ENCODE peak calls at places on chromosomes 6 and 20, in nine cellular contexts. V is neuronal stem cell, Z is PC-9, F is mammary epithelial cell, X is HCT116, B is neural progenitor cell, S is fibroblast of lung, Q is Karpas-422, W is HepG2. A is an unnamed sample.

GRCh38 chr6:77292564-77293546 is 170.4 kb downstream of the HTR1B start:
- DNase-seq in V (no peak), Z (peak), F (peak), X (peak), B (no peak), S (peak), Q (no peak), W (no peak), A (peak)

GRCh38 chr20:48214601-48215000 is 429.3 kb upstream of the SULF2 start:
- DNase-seq in V (no peak), Z (peak), F (no peak), X (no peak), B (no peak), S (no peak), Q (no peak), W (no peak), A (no peak)

GRCh38 chr6:107866606-107867301 is 42.6 kb upstream of the SCML4 start:
- DNase-seq in V (no peak), Z (no peak), F (peak), X (peak), B (peak), S (peak), Q (peak), W (peak), A (peak)

GRCh38 chr20:47694021-47694818 is 91.1 kb downstream of the SULF2 start:
- DNase-seq in V (no peak), Z (no peak), F (no peak), X (no peak), B (no peak), S (no peak), Q (no peak), W (no peak), A (no peak)

GRCh38 chr20:14828459-14828858 is 491.0 kb upstream of the FLRT3 start:
- DNase-seq in V (no peak), Z (no peak), F (no peak), X (no peak), B (no peak), S (no peak), Q (no peak), W (no peak), A (no peak)

GRCh38 chr6:125850361-125850760 is 59.6 kb downstream of the NCOA7 start:
- DNase-seq in V (no peak), Z (no peak), F (no peak), X (no peak), B (no peak), S (no peak), Q (no peak), W (no peak), A (no peak)

GRCh38 chr20:32707691-32708581 is 34.2 kb upstream of the C20orf203 start:
- DNase-seq in V (no peak), Z (no peak), F (no peak), X (no peak), B (no peak), S (no peak), Q (no peak), W (no peak), A (no peak)

GRCh38 chr6:137471497-137471896 is 22.7 kb downstream of the OLIG3 start:
- DNase-seq in V (no peak), Z (no peak), F (no peak), X (no peak), B (no peak), S (no peak), Q (no peak), W (no peak), A (no peak)

GRCh38 chr6:158379336-158379735 is 67.1 kb downstream of the TULP4 start:
- DNase-seq in V (no peak), Z (no peak), F (peak), X (no peak), B (no peak), S (no peak), Q (no peak), W (no peak), A (no peak)

GRCh38 chr6:4614637-4615036 is 161.6 kb upstream of the CDYL start:
- DNase-seq in V (no peak), Z (no peak), F (no peak), X (no peak), B (no peak), S (no peak), Q (no peak), W (no peak), A (no peak)

GRCh38 chr6:37965964-37966676 is 146.6 kb downstream of the ZFAND3 start:
- DNase-seq in V (no peak), Z (peak), F (peak), X (no peak), B (no peak), S (no peak), Q (no peak), W (peak), A (peak)

GRCh38 chr6:18362058-18362561 is 25.0 kb upstream of the RNF144B start:
- DNase-seq in V (no peak), Z (no peak), F (peak), X (no peak), B (no peak), S (peak), Q (peak), W (no peak), A (peak)

GRCh38 chr6:240151-240550 is 52.1 kb upstream of the DUSP22 start:
- DNase-seq in V (no peak), Z (no peak), F (no peak), X (no peak), B (no peak), S (no peak), Q (no peak), W (no peak), A (no peak)

GRCh38 chr6:161631676-161632194 is 357.9 kb upstream of the AGPAT4 start:
- DNase-seq in V (no peak), Z (no peak), F (no peak), X (no peak), B (no peak), S (peak), Q (no peak), W (no peak), A (no peak)

GRCh38 chr20:59811681-59812171 is 121.7 kb downstream of the SYCP2 start:
- DNase-seq in V (no peak), Z (no peak), F (no peak), X (no peak), B (no peak), S (no peak), Q (no peak), W (no peak), A (no peak)

GRCh38 chr6:21678990-21679389 is 85.4 kb downstream of the SOX4 start:
- DNase-seq in V (no peak), Z (peak), F (peak), X (no peak), B (no peak), S (peak), Q (no peak), W (peak), A (peak)

GRCh38 chr6:132298344-132298949 is 102.8 kb downstream of the MOXD1 start:
- DNase-seq in V (no peak), Z (peak), F (peak), X (peak), B (peak), S (peak), Q (peak), W (peak), A (peak)

GRCh38 chr6:39047434-39048327 is 900 bp upstream of the GLP1R start:
- DNase-seq in V (no peak), Z (no peak), F (no peak), X (no peak), B (no peak), S (no peak), Q (no peak), W (no peak), A (no peak)

GRCh38 chr6:167163476-167164011 is 5.8 kb upstream of the GPR31 start:
- DNase-seq in V (no peak), Z (no peak), F (no peak), X (no peak), B (peak), S (no peak), Q (no peak), W (no peak), A (no peak)

GRCh38 chr20:33983371-33983770 is 10.3 kb upstream of the RALY start:
- DNase-seq in V (no peak), Z (no peak), F (no peak), X (no peak), B (no peak), S (no peak), Q (no peak), W (no peak), A (no peak)

DNA sequence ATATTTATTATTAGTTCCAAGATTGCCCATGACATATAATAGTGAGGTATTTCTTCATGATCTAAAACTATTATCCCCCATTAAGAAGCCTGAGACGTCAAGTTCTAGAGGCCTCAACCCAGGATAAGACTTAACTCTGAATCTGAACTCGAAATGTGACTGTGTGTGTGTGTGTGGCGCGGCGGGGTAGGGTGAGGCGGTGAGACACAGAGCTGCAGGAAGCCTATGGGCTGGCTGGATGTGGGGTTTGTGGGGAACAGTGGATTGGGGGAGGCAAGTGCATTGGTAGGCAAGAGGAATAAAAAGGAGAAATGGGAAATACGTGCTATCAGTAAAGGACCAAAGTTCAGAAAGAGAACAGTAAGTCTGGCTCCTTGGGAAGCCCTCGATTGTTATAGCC is 66.5 kb upstream of the RNF146 start:
- DNase-seq in V (no peak), Z (no peak), F (no peak), X (no peak), B (no peak), S (no peak), Q (no peak), W (no peak), A (no peak)
- H3K4me3 ChIP-seq in V (no peak), Z (no peak), F (no peak), X (no peak), B (no peak), S (no peak), Q (no peak), W (no peak), A (no peak)

DNA sequence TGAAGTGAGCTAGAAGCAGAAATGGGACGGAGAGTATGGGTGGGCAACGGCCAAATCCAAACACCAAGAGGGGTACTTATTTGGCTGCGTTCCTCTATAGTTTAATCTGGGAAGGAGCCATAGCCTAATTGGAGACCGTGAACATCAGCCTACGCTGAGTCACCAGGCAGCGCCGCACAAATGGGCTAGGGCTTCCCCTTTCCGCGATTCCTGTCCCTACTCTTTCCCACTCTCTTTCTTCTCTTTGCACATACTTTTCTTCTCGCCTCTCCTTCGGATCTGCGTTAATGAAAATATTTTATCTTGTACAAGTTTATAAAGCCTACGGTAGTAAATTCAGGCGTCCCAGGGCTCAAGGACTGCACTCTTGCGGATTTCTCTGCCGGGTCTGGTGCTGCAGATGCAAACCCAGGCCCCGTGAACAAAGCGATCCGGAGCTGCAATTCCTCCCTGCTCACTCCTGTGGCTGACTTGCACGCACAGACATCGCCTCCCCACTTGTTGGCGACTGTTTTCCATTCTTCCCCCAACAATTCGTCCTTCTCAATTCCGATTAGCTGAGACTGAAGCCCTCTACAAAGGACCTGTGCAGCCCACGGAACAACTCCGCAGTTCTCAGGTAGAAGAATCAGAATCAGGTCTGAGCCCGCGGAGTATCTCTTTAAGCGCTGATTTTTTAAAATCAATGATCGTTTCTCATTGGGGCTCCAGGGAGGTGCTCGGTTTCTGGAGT is 4.2 kb upstream of the TBX18 start:
- DNase-seq in V (peak), Z (no peak), F (peak), X (no peak), B (peak), S (no peak), Q (no peak), W (no peak), A (no peak)
- H2AFZ ChIP-seq in V (no peak), Z (no peak), F (no peak), X (peak), B (no peak), S (no peak), Q (no peak), W (no peak), A (no peak)

GRCh38 chr6:79946242-79946641 is 1.1 kb downstream of the ELOVL4 start:
- DNase-seq in V (peak), Z (no peak), F (peak), X (no peak), B (peak), S (peak), Q (peak), W (peak), A (peak)
- H3K4me3 ChIP-seq in V (peak), Z (no peak), F (peak), X (no peak), B (peak), S (peak), Q (no peak), W (no peak), A (peak)

DNA sequence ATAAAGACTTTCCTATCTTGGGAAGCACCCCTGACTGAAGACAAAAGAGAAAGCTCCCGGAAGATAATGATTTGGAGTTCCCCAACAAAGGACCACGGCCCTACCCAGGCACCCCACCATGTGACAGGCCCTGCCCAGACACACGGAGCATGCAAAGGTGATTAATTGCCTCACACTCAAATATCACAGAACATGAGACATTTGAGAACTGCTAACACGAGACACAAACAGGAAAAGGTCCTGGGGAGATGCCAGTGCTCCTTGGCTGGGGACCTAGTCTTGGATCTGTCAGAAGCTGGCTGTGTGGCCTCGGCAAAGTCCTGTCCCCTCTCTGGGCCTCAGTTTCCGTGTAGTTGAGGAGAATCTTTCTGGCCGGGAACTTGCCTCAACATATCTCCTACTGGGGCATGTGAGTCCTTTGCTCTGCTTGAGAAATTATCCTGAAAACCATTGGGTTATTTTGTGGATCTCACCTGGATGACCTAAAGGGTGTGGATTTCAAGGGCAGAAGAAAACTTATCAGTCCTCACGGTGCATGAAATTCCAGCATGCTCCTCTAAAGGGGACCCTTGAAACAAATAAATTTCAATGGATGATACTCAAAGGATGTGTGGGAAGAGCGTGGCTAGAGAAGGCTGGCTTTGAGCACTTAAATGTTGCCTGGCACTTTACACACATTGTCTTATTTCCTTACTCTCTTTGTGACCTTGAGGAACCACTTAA is 82.3 kb upstream of the PTPN1 start:
- DNase-seq in V (no peak), Z (no peak), F (peak), X (no peak), B (no peak), S (peak), Q (no peak), W (no peak), A (no peak)
- H2AFZ ChIP-seq in V (peak), Z (no peak), F (peak), X (peak), B (peak), S (no peak), Q (no peak), W (peak), A (no peak)